ENCODE peak calls at places on chromosomes 7 and 10, in six cellular contexts. M, B, P, U, C and A are unnamed samples.

GRCh38 chr10:49273082-49273465 is 25.9 kb upstream of the C10orf71 start:
- DNase-seq in M (no peak), B (no peak), U (no peak), C (no peak), P (no peak), A (no peak)

GRCh38 chr10:14466256-14466655 is 135.5 kb upstream of the FRMD4A start:
- DNase-seq in B (no peak), U (no peak), P (peak; percentile 35), C (no peak), M (no peak), A (no peak)

GRCh38 chr7:82335927-82336326 is 107.7 kb downstream of the CACNA2D1 start:
- DNase-seq in U (no peak), C (no peak), M (no peak), B (no peak), P (no peak), A (no peak)

GRCh38 chr7:118496138-118496644 is 271.7 kb downstream of the ANKRD7 start:
- DNase-seq in M (no peak), C (no peak), P (no peak), U (no peak), B (no peak), A (no peak)

GRCh38 chr7:128740996-128741395 is 1.8 kb downstream of the CALU start:
- DNase-seq in B (no peak), U (no peak), P (no peak), C (no peak), M (peak; percentile 33), A (no peak)

GRCh38 chr7:4787541-4787940 is 12.1 kb downstream of the AP5Z1 start:
- DNase-seq in B (no peak), M (no peak), C (no peak), P (no peak), U (no peak), A (no peak)

GRCh38 chr7:68449099-68449498 is 1149.2 kb upstream of the AUTS2 start:
- DNase-seq in M (no peak), U (no peak), B (no peak), C (no peak), P (no peak), A (no peak)

GRCh38 chr10:1733720-1734119 is 3.6 kb downstream of the ADARB2 start:
- DNase-seq in P (no peak), U (no peak), C (no peak), M (no peak), B (no peak), A (no peak)

GRCh38 chr10:122162566-122163181 is 108.4 kb upstream of the BTBD16 start:
- DNase-seq in P (no peak), B (peak; percentile 8), U (no peak), M (peak; percentile 9), C (no peak), A (peak; percentile 55)

GRCh38 chr7:18866359-18867036 is 250.9 kb downstream of the TWIST1 start:
- DNase-seq in M (peak; percentile 25), P (peak; percentile 95), B (no peak), C (no peak), U (peak; percentile 55), A (peak; percentile 90)

GRCh38 chr10:90862908-90863514 is 5.2 kb upstream of the HTR7 start:
- DNase-seq in C (peak; percentile 3), U (no peak), B (no peak), P (peak; percentile 54), M (peak; percentile 59), A (no peak)

GRCh38 chr7:7971308-7972040 is 2.9 kb downstream of the GLCCI1 start:
- DNase-seq in U (no peak), C (no peak), P (no peak), M (no peak), B (no peak), A (peak; percentile 44)

GRCh38 chr7:47757946-47758371 is 176.0 kb upstream of the TNS3 start:
- DNase-seq in U (peak; percentile 71), B (no peak), P (peak; percentile 92), M (peak; percentile 31), C (no peak), A (peak; percentile 91)

GRCh38 chr10:118041316-118041715 is 5.4 kb downstream of the RAB11FIP2 start:
- DNase-seq in P (peak; percentile 6), M (no peak), B (no peak), C (no peak), U (no peak), A (peak; percentile 13)

GRCh38 chr7:117313582-117313981 is 9.3 kb downstream of the WNT2 start:
- DNase-seq in U (no peak), C (no peak), B (no peak), P (no peak), M (no peak), A (no peak)

GRCh38 chr7:150852371-150852905 is at the start of gene AOC1:
- DNase-seq in B (no peak), M (peak; percentile 84), P (no peak), U (no peak), C (no peak), A (no peak)

GRCh38 chr10:26437637-26438461 is at the start of gene APBB1IP:
- DNase-seq in C (peak; percentile 47), P (no peak), U (no peak), B (peak; percentile 68), M (peak; percentile 95), A (peak; percentile 85)

GRCh38 chr7:44279731-44280505 is 45.5 kb downstream of the CAMK2B start:
- DNase-seq in P (no peak), M (no peak), U (no peak), B (peak; percentile 1), C (no peak), A (peak; percentile 65)

GRCh38 chr7:107528461-107528860 is 35.3 kb downstream of the COG5 start:
- DNase-seq in C (no peak), U (peak; percentile 24), P (peak; percentile 70), M (peak; percentile 69), B (no peak), A (peak; percentile 30)

GRCh38 chr10:131082201-131082850 is 229.2 kb downstream of the TCERG1L start:
- DNase-seq in U (no peak), M (no peak), P (no peak), C (no peak), B (no peak), A (no peak)

GRCh38 chr10:104293021-104293420 is 24.0 kb downstream of the GSTO2 start:
- DNase-seq in U (no peak), B (no peak), C (no peak), M (peak; percentile 71), P (no peak), A (no peak)

GRCh38 chr10:121157998-121158397 is 306.8 kb downstream of the WDR11 start:
- DNase-seq in P (no peak), C (peak; percentile 56), B (no peak), M (peak; percentile 40), U (no peak), A (no peak)